ENCODE peak calls at places on chromosomes 4 and X, in eight cellular contexts. Q is activated naive CD8-positive, alpha-beta T cell treated with anti-CD3 and anti-CD28 coated beads, Interleukin-2, amount 50 U/mL, for 24 hours; T is activated CD8-positive, alpha-beta T cell treated with anti-CD3 and anti-CD28 coated beads, Interleukin-2, amount 10 ng/mL, durations not matched to agents 7 days and 5 days; D is T-cell; X is right lobe of liver; E is stimulated activated naive CD8-positive, alpha-beta T cell treated with anti-CD3 and anti-CD28 coated beads, Interleukin-15, amount 100 ng/mL, for 72 hours; Y is effector memory CD8-positive, alpha-beta T cell; I is heart right ventricle. U is an unnamed sample.

GRCh38 chr4:7947927-7948326 is 8.3 kb upstream of the AFAP1 start:
- ATAC-seq in D (peak; percentile 60), Y (peak; percentile 97), Q (peak; percentile 83), E (peak; percentile 98), T (peak; percentile 75), I (no peak), X (no peak), U (peak; percentile 84)

GRCh38 chr4:101987623-101988243 is 197.2 kb downstream of the BANK1 start:
- ATAC-seq in Q (no peak), T (no peak), E (no peak), X (no peak), Y (no peak), D (no peak), I (no peak), U (no peak)

GRCh38 chrX:67296395-67296794 is 247.4 kb upstream of the AR start:
- ATAC-seq in D (no peak), T (no peak), I (no peak), E (no peak), Q (no peak), X (peak; percentile 60), Y (no peak), U (no peak)

GRCh38 chr4:105633241-105633640 is 75.2 kb downstream of the INTS12 start:
- ATAC-seq in D (no peak), Q (no peak), T (no peak), X (no peak), E (no peak), Y (no peak), I (no peak), U (no peak)

GRCh38 chr4:95068401-95068800 is 310.6 kb downstream of the BMPR1B start:
- ATAC-seq in Q (no peak), E (no peak), Y (no peak), D (no peak), X (no peak), T (no peak), I (no peak), U (no peak)

GRCh38 chr4:79913581-79913980 is 159.4 kb downstream of the ANTXR2 start:
- ATAC-seq in D (no peak), T (peak; percentile 47), X (no peak), E (peak; percentile 49), I (no peak), Q (peak; percentile 73), Y (peak; percentile 64), U (peak; percentile 86)

GRCh38 chr4:114282937-114283336 is 303.5 kb upstream of the ARSJ start:
- ATAC-seq in T (no peak), D (no peak), Y (no peak), Q (no peak), E (no peak), X (no peak), I (no peak), U (no peak)

GRCh38 chrX:46185923-46186810 is 359.1 kb downstream of the ZNF674 start:
- ATAC-seq in Q (no peak), T (no peak), X (no peak), D (no peak), I (no peak), E (no peak), Y (no peak), U (no peak)

GRCh38 chr4:67700119-67700873 is 659 bp downstream of the UBA6 start:
- ATAC-seq in D (no peak), Y (no peak), T (peak; percentile 11), I (no peak), E (peak; percentile 1), Q (peak; percentile 8), X (peak; percentile 2), U (no peak)

GRCh38 chr4:122045533-122045932 is 93.7 kb upstream of the TRPC3 start:
- ATAC-seq in X (no peak), T (no peak), E (no peak), I (no peak), Q (no peak), Y (no peak), D (no peak), U (no peak)

GRCh38 chr4:112516401-112517066 is 554 bp upstream of the NEUROG2 start:
- ATAC-seq in T (no peak), Y (no peak), X (no peak), Q (no peak), D (no peak), E (no peak), I (no peak), U (no peak)

GRCh38 chr4:62709618-62710252 is 1509.6 kb downstream of the ADGRL3 start:
- ATAC-seq in Q (no peak), Y (no peak), I (no peak), E (no peak), X (peak; percentile 52), D (no peak), T (no peak), U (no peak)

GRCh38 chr4:24226667-24227066 is 336.8 kb upstream of the PPARGC1A start:
- ATAC-seq in I (no peak), D (no peak), T (no peak), E (no peak), Y (no peak), Q (no peak), X (peak; percentile 45), U (no peak)

GRCh38 chrX:29662101-29662500 is 553.3 kb upstream of the MAGEB2 start:
- ATAC-seq in I (no peak), X (no peak), E (no peak), T (no peak), Y (no peak), Q (no peak), D (no peak), U (no peak)

GRCh38 chrX:13938053-13938765 is 91.5 kb downstream of the GEMIN8 start:
- ATAC-seq in I (peak; percentile 54), X (peak; percentile 43), Y (no peak), Q (no peak), D (no peak), T (peak; percentile 19), E (peak; percentile 48), U (no peak)

GRCh38 chr4:101977096-101977495 is 186.6 kb downstream of the BANK1 start:
- ATAC-seq in T (no peak), I (no peak), X (no peak), Y (no peak), E (no peak), Q (no peak), D (no peak), U (no peak)

GRCh38 chr4:178316211-178316610 is 874.0 kb upstream of the AGA start:
- ATAC-seq in E (no peak), X (no peak), Q (no peak), I (no peak), D (no peak), Y (no peak), T (no peak), U (no peak)

GRCh38 chrX:154401918-154402621 is 3.9 kb downstream of the RPL10 start:
- ATAC-seq in Y (no peak), T (no peak), I (no peak), Q (no peak), X (no peak), D (no peak), E (no peak), U (no peak)

GRCh38 chrX:71871367-71871766 is 39.3 kb upstream of the NHSL2 start:
- ATAC-seq in X (no peak), I (no peak), E (peak; percentile 64), D (no peak), Y (no peak), T (no peak), Q (peak; percentile 77), U (peak; percentile 89)

GRCh38 chr4:165440415-165440882 is 61.6 kb downstream of the CPE start:
- ATAC-seq in E (no peak), T (no peak), Y (no peak), Q (no peak), X (no peak), I (no peak), D (no peak), U (no peak)

GRCh38 chrX:33543757-33544156 is 332.4 kb upstream of the DMD start:
- ATAC-seq in X (peak; percentile 36), D (no peak), Y (no peak), Q (no peak), T (no peak), I (no peak), E (no peak), U (no peak)

GRCh38 chr4:25908491-25908901 is 5.5 kb upstream of the SMIM20 start:
- ATAC-seq in Q (no peak), I (no peak), T (no peak), E (no peak), D (no peak), Y (no peak), X (no peak), U (no peak)

GRCh38 chrX:137549846-137550534 is 15.9 kb upstream of the ZIC3 start:
- ATAC-seq in E (no peak), D (no peak), I (no peak), Q (no peak), T (no peak), X (no peak), Y (no peak), U (no peak)

GRCh38 chr4:182248295-182248694 is 5.1 kb downstream of the TENM3 start:
- ATAC-seq in E (no peak), T (no peak), D (no peak), X (no peak), Y (no peak), Q (no peak), I (no peak), U (no peak)

GRCh38 chr4:89788243-89789072 is 48.5 kb downstream of the SNCA start:
- ATAC-seq in X (peak; percentile 36), D (no peak), Y (no peak), T (no peak), E (no peak), I (peak; percentile 80), Q (no peak), U (no peak)

GRCh38 chr4:176065365-176066249 is at the start of gene WDR17:
- ATAC-seq in T (peak; percentile 99), X (peak; percentile 94), D (peak; percentile 93), Q (peak; percentile 100), E (peak; percentile 98), Y (peak; percentile 87), I (peak; percentile 99), U (peak; percentile 98)

GRCh38 chr4:184382189-184382846 is 92.0 kb downstream of the IRF2 start:
- ATAC-seq in D (no peak), I (no peak), E (peak; percentile 85), X (peak; percentile 37), Q (peak; percentile 68), Y (peak; percentile 58), T (peak; percentile 39), U (peak; percentile 74)

GRCh38 chr4:71338846-71339593 is at the start of gene SLC4A4:
- ATAC-seq in X (no peak), Y (peak; percentile 81), T (peak; percentile 99), D (no peak), I (no peak), E (peak; percentile 93), Q (peak; percentile 96), U (peak; percentile 91)

GRCh38 chrX:23493941-23494374 is 159.3 kb downstream of the PTCHD1 start:
- ATAC-seq in D (no peak), T (no peak), I (no peak), Q (peak; percentile 28), Y (no peak), X (peak; percentile 57), E (peak; percentile 76), U (peak; percentile 43)

GRCh38 chrX:119618439-119618838 is 12.2 kb upstream of the NKRF start:
- ATAC-seq in Y (no peak), E (no peak), I (no peak), D (no peak), Q (no peak), T (no peak), X (peak; percentile 35), U (no peak)

GRCh38 chr4:165461176-165461835 is 82.5 kb downstream of the CPE start:
- ATAC-seq in X (no peak), E (no peak), T (no peak), Q (no peak), D (no peak), I (peak; percentile 42), Y (no peak), U (no peak)

U was measured in activated T-helper 17 cell treated with anti-CD3 and anti-CD28 coated beads, Interleukin-2, amount 50 U/mL, for 72 hours.